ENCODE peak calls at places on chromosomes 7 and 10, in seven cellular contexts. A is sigmoid colon, C is ovary, D is kidney, E is heart right ventricle, R is lung, T is tibial artery. L is an unnamed sample.
A peak's percentile ranks its signal among the peaks of the same experiment; 100 is the strongest.

GRCh38 chr7:156693627-156694026 is 53.1 kb downstream of the RNF32 start:
- DNase-seq in A (no peak), C (no peak), D (no peak), E (no peak), R (no peak), T (no peak), L (no peak)

GRCh38 chr10:31146496-31147219 is 115.0 kb upstream of the ZNF438 start:
- DNase-seq in A (peak; percentile 78), C (peak; percentile 72), D (peak; percentile 71), E (peak; percentile 84), R (no peak), T (no peak), L (no peak)

GRCh38 chr10:73788864-73789658 is 3.7 kb downstream of the ZSWIM8 start:
- DNase-seq in A (no peak), C (no peak), D (peak; percentile 65), E (no peak), R (no peak), T (no peak), L (no peak)

GRCh38 chr10:47261121-47261520 is 38.9 kb upstream of the GDF10 start:
- DNase-seq in A (no peak), C (no peak), D (no peak), E (no peak), R (no peak), T (no peak), L (no peak)

GRCh38 chr10:132563485-132564248 is 26.1 kb downstream of the INPP5A start:
- DNase-seq in A (peak; percentile 75), C (no peak), D (peak; percentile 67), E (no peak), R (no peak), T (no peak), L (no peak)

GRCh38 chr7:82841828-82842227 is 320.9 kb downstream of the PCLO start:
- DNase-seq in A (no peak), C (no peak), D (no peak), E (no peak), R (no peak), T (no peak), L (no peak)

GRCh38 chr7:108348913-108349312 is 107.3 kb downstream of the NRCAM start:
- DNase-seq in A (no peak), C (no peak), D (no peak), E (no peak), R (no peak), T (no peak), L (no peak)

GRCh38 chr7:120583835-120584586 is 273.9 kb downstream of the TSPAN12 start:
- DNase-seq in A (no peak), C (no peak), D (no peak), E (no peak), R (no peak), T (no peak), L (no peak)

GRCh38 chr7:128863433-128863989 is 855 bp downstream of the ATP6V1F start:
- DNase-seq in A (no peak), C (no peak), D (no peak), E (no peak), R (peak; percentile 44), T (no peak), L (no peak)

GRCh38 chr7:64997927-64998391 is 7.1 kb upstream of the ZNF117 start:
- DNase-seq in A (peak; percentile 73), C (no peak), D (no peak), E (no peak), R (no peak), T (no peak), L (no peak)

GRCh38 chr10:101769541-101770180 is 6.3 kb downstream of the FGF8 start:
- DNase-seq in A (peak; percentile 39), C (no peak), D (no peak), E (no peak), R (no peak), T (no peak), L (no peak)

GRCh38 chr7:12518920-12519681 is 51.4 kb upstream of the SCIN start:
- DNase-seq in A (no peak), C (no peak), D (no peak), E (no peak), R (no peak), T (no peak), L (no peak)

GRCh38 chr7:24715661-24716479 is 41.4 kb downstream of the GSDME start:
- DNase-seq in A (no peak), C (no peak), D (no peak), E (no peak), R (peak; percentile 26), T (no peak), L (no peak)
- H3K27ac ChIP-seq in A (no peak overlapping the region), C (no peak overlapping the region), D (no peak overlapping the region), E (no peak overlapping the region), R (no peak overlapping the region), T (no peak overlapping the region), L (no peak overlapping the region)

GRCh38 chr10:89332092-89332633 is 4.4 kb downstream of the IFIT3 start:
- DNase-seq in A (no peak), C (no peak), D (no peak), E (peak; percentile 53), R (no peak), T (no peak), L (no peak)
- H3K4me3 ChIP-seq in A (peak overlapping the region; percentile 43), C (peak overlapping the region; percentile 31), D (peak overlapping the region; percentile 62), E (peak overlapping the region; percentile 57), R (no peak overlapping the region), T (peak overlapping the region; percentile 37), L (peak overlapping the region; percentile 4)

DNA sequence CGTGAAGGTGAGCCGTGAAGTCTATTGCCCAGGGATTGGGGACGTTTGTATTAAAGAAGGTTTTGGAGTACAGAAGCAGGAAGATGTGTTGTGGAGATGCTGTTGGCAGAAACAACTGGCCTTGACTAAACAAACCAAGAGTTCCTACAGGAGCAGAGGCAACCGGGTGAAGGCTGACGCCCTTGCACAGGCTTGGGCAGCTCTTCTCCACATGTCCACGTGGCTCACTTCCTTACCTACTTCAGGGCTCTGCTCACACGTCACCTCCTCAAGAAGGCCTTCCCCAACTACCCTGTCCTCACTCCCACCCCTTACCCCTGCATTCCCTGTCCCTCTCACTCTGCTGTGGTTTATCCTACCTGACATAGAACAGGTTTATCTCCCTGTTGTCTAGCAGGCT is 59.9 kb upstream of the JAZF1 start:
- DNase-seq in A (no peak), C (no peak), D (no peak), E (no peak), R (no peak), T (no peak), L (no peak)
- H3K27ac ChIP-seq in A (no peak overlapping the region), C (no peak overlapping the region), D (no peak overlapping the region), E (no peak overlapping the region), R (no peak overlapping the region), T (no peak overlapping the region), L (no peak overlapping the region)

DNA sequence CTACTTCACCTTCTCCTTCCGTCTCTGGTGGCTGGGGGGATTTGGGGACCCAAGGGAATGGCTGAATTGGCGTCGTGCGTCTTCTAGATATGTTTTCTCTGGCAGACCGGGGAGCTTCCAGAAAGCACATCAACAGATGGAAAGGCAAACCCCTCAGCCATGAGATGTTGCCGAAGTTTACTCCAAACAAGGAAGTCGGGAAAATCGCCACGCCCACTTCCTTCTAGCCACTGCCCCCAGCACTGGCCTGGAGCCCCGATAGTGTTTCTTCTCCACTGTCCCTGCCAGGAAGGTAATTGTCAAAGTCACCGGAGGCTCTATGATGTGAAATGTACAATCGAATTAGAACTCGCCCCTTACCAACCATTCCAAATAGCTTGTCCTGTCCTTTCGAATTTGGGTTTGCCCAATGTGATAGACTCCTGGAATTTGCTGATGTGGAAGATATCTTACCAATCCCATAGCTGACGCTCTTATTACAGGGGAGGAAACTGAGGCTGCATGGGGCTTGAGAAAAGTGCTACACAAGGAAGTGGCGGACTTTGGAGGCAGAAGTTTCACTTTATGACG is 191.0 kb downstream of the LSM5 start:
- DNase-seq in A (no peak), C (no peak), D (peak; percentile 81), E (peak; percentile 79), R (no peak), T (no peak), L (no peak)
- H3K4me3 ChIP-seq in A (peak overlapping the region; percentile 49), C (peak overlapping the region; percentile 28), D (peak overlapping the region; percentile 38), E (peak overlapping the region; percentile 63), R (peak overlapping the region; percentile 17), T (peak overlapping the region; percentile 42), L (peak overlapping the region; percentile 13)

GRCh38 chr10:48582970-48583369 is 21.9 kb downstream of the ARHGAP22 start:
- DNase-seq in A (no peak), C (no peak), D (no peak), E (no peak), R (no peak), T (no peak), L (no peak)

GRCh38 chr10:48580236-48580635 is 24.6 kb downstream of the ARHGAP22 start:
- DNase-seq in A (no peak), C (no peak), D (no peak), E (no peak), R (no peak), T (no peak), L (no peak)

GRCh38 chr10:48575901-48576300 is 29.0 kb downstream of the ARHGAP22 start:
- DNase-seq in A (no peak), C (no peak), D (no peak), E (no peak), R (no peak), T (no peak), L (no peak)

GRCh38 chr10:48577158-48577557 is 27.7 kb downstream of the ARHGAP22 start:
- DNase-seq in A (no peak), C (no peak), D (no peak), E (no peak), R (no peak), T (no peak), L (no peak)

GRCh38 chr10:48579251-48579960 is 25.5 kb downstream of the ARHGAP22 start:
- DNase-seq in A (no peak), C (no peak), D (no peak), E (no peak), R (no peak), T (no peak), L (no peak)
- H3K27ac ChIP-seq in A (no peak overlapping the region), C (no peak overlapping the region), D (no peak overlapping the region), E (peak overlapping the region; percentile 37), R (no peak overlapping the region), T (no peak overlapping the region), L (no peak overlapping the region)

DNA sequence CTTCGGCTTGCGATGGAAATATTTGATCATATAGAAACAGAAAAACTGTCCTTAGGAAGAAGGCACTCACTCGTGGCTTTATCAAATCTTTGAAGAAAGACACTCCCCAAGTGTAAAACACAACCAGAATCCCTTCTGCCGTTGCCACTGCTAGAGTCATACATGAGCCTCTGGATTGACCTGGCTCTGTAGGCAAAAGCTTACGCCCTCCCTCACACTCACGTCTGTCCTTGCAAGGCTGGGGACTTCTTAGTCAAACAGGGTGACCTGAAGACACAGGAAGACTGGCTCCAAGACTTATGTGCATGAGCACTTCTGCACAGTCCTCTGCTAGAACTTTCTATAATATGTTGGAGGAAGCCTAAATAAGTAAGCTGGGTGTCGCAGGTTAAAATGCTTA is 135.4 kb upstream of the MDFIC start:
- DNase-seq in A (no peak), C (no peak), D (no peak), E (no peak), R (no peak), T (no peak), L (no peak)
- H3K4me3 ChIP-seq in A (no peak overlapping the region), C (no peak overlapping the region), D (no peak overlapping the region), E (no peak overlapping the region), R (no peak overlapping the region), T (no peak overlapping the region), L (no peak overlapping the region)

DNA sequence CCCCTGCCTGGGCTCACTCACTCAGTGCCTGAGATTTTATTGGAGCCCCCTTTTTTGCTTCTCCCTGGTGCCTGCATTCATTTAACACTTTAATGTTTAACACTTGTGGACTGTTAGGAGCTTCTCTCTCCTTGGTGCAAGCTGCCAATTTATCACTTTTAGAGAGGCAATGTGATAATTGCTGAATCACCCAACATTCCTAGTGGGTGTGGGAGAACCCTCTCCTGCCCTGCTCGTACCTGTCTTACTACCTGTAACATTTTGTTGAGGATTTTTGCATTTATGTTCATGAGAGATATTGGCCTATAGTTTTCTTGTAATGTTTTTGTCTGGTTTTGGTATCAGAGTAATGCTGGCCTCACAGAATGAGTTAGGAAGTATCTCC is 13.2 kb downstream of the STAM start:
- DNase-seq in A (no peak), C (no peak), D (no peak), E (no peak), R (no peak), T (no peak), L (no peak)
- H3K27ac ChIP-seq in A (no peak overlapping the region), C (no peak overlapping the region), D (no peak overlapping the region), E (no peak overlapping the region), R (no peak overlapping the region), T (no peak overlapping the region), L (no peak overlapping the region)

L was measured in RWPE2.